ENCODE peak calls at places on chromosome 12, in five cellular contexts. X, D, G, S and Y are unnamed samples.

GRCh38 chr12:90396556-90396955 is 558.4 kb downstream of the CCER1 start:
- DNase-seq in S (no peak), G (no peak), X (no peak), D (no peak), Y (no peak)

GRCh38 chr12:96047151-96047620 is 11.8 kb upstream of the LTA4H start:
- DNase-seq in D (no peak), X (no peak), S (no peak), G (no peak), Y (no peak)

GRCh38 chr12:131375261-131375971 is 335.5 kb upstream of the SFSWAP start:
- DNase-seq in S (no peak), X (no peak), D (no peak), G (no peak), Y (no peak)

GRCh38 chr12:76250256-76250655 is 98.0 kb downstream of the BBS10 start:
- DNase-seq in X (no peak), G (no peak), D (no peak), S (no peak), Y (no peak)

GRCh38 chr12:65593206-65593833 is 231.0 kb upstream of the HMGA2 start:
- DNase-seq in G (no peak), S (no peak), X (no peak), D (no peak), Y (no peak)

GRCh38 chr12:120767071-120768024 is 41.7 kb downstream of the ACADS start:
- DNase-seq in S (no peak), G (no peak), D (no peak), X (peak; percentile 18), Y (no peak)

GRCh38 chr12:68178184-68178583 is 18.6 kb upstream of the IFNG start:
- DNase-seq in D (no peak), G (no peak), X (no peak), S (no peak), Y (no peak)

GRCh38 chr12:108193922-108194321 is 64.8 kb downstream of the WSCD2 start:
- DNase-seq in X (no peak), S (no peak), D (no peak), G (peak; percentile 49), Y (peak; percentile 24)

GRCh38 chr12:123363743-123364531 is 710 bp downstream of the SBNO1 start:
- DNase-seq in G (peak; percentile 23), S (peak; percentile 34), D (no peak), X (no peak), Y (peak; percentile 16)

GRCh38 chr12:121576851-121577391 is 3.9 kb downstream of the KDM2B start:
- DNase-seq in G (no peak), D (no peak), S (no peak), X (no peak), Y (no peak)

GRCh38 chr12:66823857-66824570 is 145.1 kb upstream of the GRIP1 start:
- DNase-seq in S (no peak), G (peak; percentile 42), D (peak; percentile 85), X (peak; percentile 23), Y (peak; percentile 7)

GRCh38 chr12:88960213-88960878 is 380.1 kb upstream of the KITLG start:
- DNase-seq in G (no peak), S (no peak), X (no peak), D (no peak), Y (peak; percentile 11)